ENCODE peak calls at places on chromosomes 3 and 15, in eight cellular contexts. H is body of pancreas, G is heart left ventricle, D is IMR-90, J is sigmoid colon, N is transverse colon, C is A549, L is ovary. K is an unnamed sample.

GRCh38 chr3:4271834-4272233 is 31.3 kb upstream of the SETMAR start:
- DNase-seq in C (peak), L (no peak), N (no peak), H (no peak), G (no peak), D (peak), J (no peak), K (no peak)

GRCh38 chr15:96014939-96015338 is 315.6 kb upstream of the NR2F2 start:
- DNase-seq in J (no peak), C (no peak), D (no peak), L (no peak), G (no peak), H (no peak), N (no peak), K (no peak)

GRCh38 chr15:63880744-63881143 is 47.0 kb upstream of the HERC1 start:
- DNase-seq in D (peak), J (no peak), C (no peak), N (no peak), L (no peak), G (no peak), H (no peak), K (no peak)

GRCh38 chr15:68565701-68566100 is 13.1 kb upstream of the CORO2B start:
- DNase-seq in H (no peak), J (peak), G (no peak), C (no peak), D (no peak), N (no peak), L (peak), K (no peak)

GRCh38 chr3:38479431-38480092 is 16.6 kb upstream of the EXOG start:
- DNase-seq in J (peak), C (peak), G (peak), N (peak), D (peak), L (peak), H (peak), K (no peak)

GRCh38 chr3:168624892-168625291 is 529.2 kb upstream of the GOLIM4 start:
- DNase-seq in D (no peak), G (no peak), H (no peak), J (no peak), L (no peak), N (no peak), C (no peak), K (no peak)

GRCh38 chr3:4337147-4337546 is 34.0 kb downstream of the SETMAR start:
- DNase-seq in G (no peak), J (no peak), N (no peak), L (no peak), C (no peak), H (no peak), D (no peak), K (no peak)

GRCh38 chr3:196440041-196440537 is 7.9 kb upstream of the UBXN7 start:
- DNase-seq in C (no peak), L (no peak), J (no peak), G (no peak), D (peak), H (no peak), N (no peak), K (no peak)

GRCh38 chr3:107904536-107905066 is 186.2 kb downstream of the CD47 start:
- DNase-seq in G (no peak), D (no peak), L (peak), N (no peak), C (no peak), J (no peak), H (no peak), K (no peak)

GRCh38 chr3:195522254-195523023 is 20.7 kb downstream of the PPP1R2 start:
- DNase-seq in G (no peak), C (peak), N (no peak), H (no peak), D (peak), L (no peak), J (no peak), K (no peak)

GRCh38 chr3:27686642-27687041 is 35.5 kb downstream of the EOMES start:
- DNase-seq in J (no peak), N (no peak), G (no peak), D (peak), L (no peak), H (no peak), C (no peak), K (no peak)

GRCh38 chr3:90055721-90056120 is 948.3 kb downstream of the EPHA3 start:
- DNase-seq in L (no peak), H (no peak), N (no peak), G (no peak), C (no peak), J (no peak), D (peak), K (no peak)

GRCh38 chr15:31857194-31857593 is 173.1 kb upstream of the CHRNA7 start:
- DNase-seq in H (no peak), N (no peak), D (no peak), C (no peak), L (no peak), G (no peak), J (no peak), K (no peak)

GRCh38 chr3:116512281-116512680 is 67.0 kb upstream of the LSAMP start:
- DNase-seq in C (no peak), N (no peak), L (no peak), D (no peak), G (no peak), J (no peak), H (no peak), K (no peak)

GRCh38 chr15:101657968-101658784 is 6.0 kb upstream of the TM2D3 start:
- DNase-seq in D (no peak), N (peak), G (peak), H (peak), J (no peak), C (no peak), L (no peak), K (no peak)

GRCh38 chr15:91572110-91572509 is 281.4 kb upstream of the SLCO3A1 start:
- DNase-seq in D (peak), N (no peak), J (no peak), L (no peak), H (no peak), C (peak), G (no peak), K (no peak)

GRCh38 chr15:35936284-35936683 is 390.3 kb upstream of the DPH6 start:
- DNase-seq in G (no peak), J (no peak), D (no peak), C (no peak), L (no peak), H (no peak), N (no peak), K (no peak)

GRCh38 chr3:72961766-72962165 is 34.8 kb upstream of the PPP4R2 start:
- DNase-seq in G (no peak), L (no peak), J (no peak), H (no peak), C (no peak), N (no peak), D (no peak), K (no peak)

GRCh38 chr15:97902140-97902780 is 58.2 kb upstream of the ARRDC4 start:
- DNase-seq in C (no peak), J (no peak), H (no peak), L (no peak), N (no peak), G (no peak), D (peak), K (no peak)

GRCh38 chr15:84823580-84823878 is 6.4 kb downstream of the ALPK3 start:
- DNase-seq in L (no peak), N (no peak), J (no peak), H (no peak), G (no peak), C (no peak), D (no peak), K (no peak)

GRCh38 chr3:45978348-45978747 is 17.3 kb downstream of the FYCO1 start:
- DNase-seq in D (no peak), N (peak), J (no peak), G (no peak), H (peak), C (no peak), L (no peak), K (no peak)

GRCh38 chr15:70284438-70285214 is 186.9 kb upstream of the TLE3 start:
- DNase-seq in C (no peak), G (peak), D (no peak), J (no peak), N (no peak), L (no peak), H (peak), K (no peak)

GRCh38 chr15:59699810-59700431 is 10.8 kb upstream of the BNIP2 start:
- DNase-seq in H (no peak), N (no peak), G (no peak), J (no peak), L (no peak), C (peak), D (peak), K (no peak)

GRCh38 chr3:30646961-30647752 is 40.8 kb downstream of the TGFBR2 start:
- DNase-seq in G (no peak), J (no peak), C (no peak), H (no peak), L (no peak), D (no peak), N (no peak), K (no peak)

GRCh38 chr3:30650348-30650995 is 44.1 kb downstream of the TGFBR2 start:
- DNase-seq in C (no peak), G (no peak), L (no peak), H (no peak), N (no peak), D (no peak), J (no peak), K (no peak)

GRCh38 chr3:30646181-30646876 is 39.9 kb downstream of the TGFBR2 start:
- DNase-seq in J (no peak), L (no peak), N (no peak), D (no peak), G (no peak), C (no peak), H (no peak), K (no peak)

GRCh38 chr3:30649572-30650310 is 43.3 kb downstream of the TGFBR2 start:
- DNase-seq in C (no peak), H (no peak), N (no peak), G (no peak), L (no peak), D (peak), J (no peak), K (no peak)

GRCh38 chr3:30648670-30649357 is 42.4 kb downstream of the TGFBR2 start:
- DNase-seq in G (no peak), C (no peak), N (no peak), D (no peak), J (no peak), H (no peak), L (no peak), K (no peak)
- H3K27ac ChIP-seq in G (peak), C (no peak), N (peak), D (peak), J (peak), H (peak), L (no peak), K (peak)

GRCh38 chr3:128464188-128464587 is 2.5 kb downstream of the DNAJB8 start:
- DNase-seq in H (no peak), D (no peak), C (no peak), G (no peak), N (no peak), J (no peak), L (no peak), K (no peak)
- TF ChIP-seq CTCF in H (no peak), D (no peak), C (no peak), G (peak), N (no peak), J (no peak), L (no peak), K (no peak)

DNA sequence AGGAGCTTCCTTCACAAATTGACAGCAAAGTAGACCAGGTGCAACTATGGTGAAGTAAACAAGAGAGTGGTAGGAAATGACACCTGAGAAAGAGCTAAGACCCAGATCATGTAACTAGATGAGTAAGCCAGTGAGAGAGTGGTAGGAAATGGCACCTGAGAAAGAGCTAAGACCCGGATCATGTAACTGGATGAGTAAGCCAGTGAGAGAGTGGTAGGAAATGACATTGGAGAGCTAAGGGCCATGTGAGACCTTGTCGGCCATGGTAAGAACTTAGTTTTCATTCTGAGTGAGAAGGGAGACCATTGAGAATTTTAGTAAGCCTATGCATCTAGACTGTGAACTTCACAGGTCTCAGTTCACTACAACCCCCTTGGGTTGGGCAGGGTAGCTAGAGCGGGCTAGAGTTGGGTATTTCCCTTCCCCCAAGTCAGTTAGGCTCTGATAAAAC is 5.4 kb upstream of the SENP7 start:
- DNase-seq in H (no peak), L (no peak), J (no peak), G (no peak), N (no peak), D (peak), C (peak), K (no peak)
- TF ChIP-seq POLR2A in H (no peak), L (no peak), J (no peak), G (no peak), N (no peak), D (no peak), C (no peak), K (no peak)

GRCh38 chr15:52559583-52559982 is 9.2 kb downstream of the ARPP19 start:
- DNase-seq in H (no peak), C (no peak), J (no peak), G (no peak), N (no peak), L (no peak), D (peak), K (no peak)
- H3K27ac ChIP-seq in H (no peak), C (no peak), J (no peak), G (no peak), N (no peak), L (no peak), D (no peak), K (no peak)

GRCh38 chr3:88640581-88640980 is 466.8 kb upstream of the EPHA3 start:
- DNase-seq in N (no peak), C (no peak), G (no peak), L (no peak), J (no peak), D (no peak), H (no peak), K (no peak)

GRCh38 chr3:88641033-88641604 is 466.3 kb upstream of the EPHA3 start:
- DNase-seq in N (no peak), L (no peak), H (no peak), C (no peak), J (no peak), D (no peak), G (no peak), K (no peak)
- TF ChIP-seq CTCF in N (no peak), L (no peak), H (no peak), C (no peak), J (no peak), D (no peak), G (no peak), K (no peak)

DNA sequence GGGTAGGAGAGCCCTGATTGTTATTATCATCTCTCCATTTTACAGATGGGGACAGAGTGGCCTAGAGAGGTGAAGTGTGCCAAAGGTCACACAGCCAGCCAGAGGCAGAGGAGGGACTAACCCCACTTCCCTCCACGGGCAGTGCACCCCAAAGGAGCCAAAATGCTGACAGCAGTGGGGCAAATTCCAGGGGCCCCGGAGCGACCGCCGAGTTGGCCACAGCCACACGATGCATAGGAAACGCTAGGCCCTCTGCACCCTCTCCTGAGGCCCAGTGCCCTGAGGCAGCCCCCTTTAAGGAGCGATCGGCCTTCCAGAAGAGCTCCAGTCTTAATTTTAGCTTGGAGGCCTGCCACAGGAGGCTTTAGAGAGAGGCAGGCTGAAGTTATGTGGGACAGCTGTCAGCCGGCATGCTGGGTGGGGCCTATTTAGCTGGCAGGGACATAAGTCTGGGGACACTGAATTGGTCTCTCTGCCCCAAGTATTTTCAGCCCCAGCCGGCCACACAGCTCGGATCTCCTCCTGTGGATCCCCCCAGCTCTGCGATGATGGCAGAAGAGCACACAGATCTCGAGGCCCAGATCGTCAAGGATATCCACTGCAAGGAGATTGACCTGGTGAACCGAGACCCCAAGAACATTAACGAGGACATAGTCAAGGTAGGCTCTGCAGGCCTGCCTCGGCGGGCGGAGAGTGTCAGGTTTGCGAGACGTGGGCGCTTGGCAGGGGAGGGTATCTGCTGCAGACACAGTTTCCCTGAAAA is at the start of gene CAV3:
- DNase-seq in G (peak), L (no peak), N (no peak), J (no peak), D (no peak), H (no peak), C (no peak), K (no peak)
- TF ChIP-seq POLR2A in G (no peak), L (no peak), N (no peak), J (no peak), D (no peak), H (no peak), C (no peak), K (no peak)

GRCh38 chr3:170360476-170360875 is 3.0 kb downstream of the SKIL start:
- DNase-seq in H (no peak), D (peak), C (peak), G (no peak), N (no peak), J (no peak), L (no peak), K (no peak)

GRCh38 chr3:170360916-170361315 is 3.4 kb downstream of the SKIL start:
- DNase-seq in J (no peak), D (peak), H (no peak), G (no peak), N (no peak), L (no peak), C (peak), K (no peak)

GRCh38 chr3:170357176-170357919 is at the start of gene SKIL:
- DNase-seq in J (peak), G (peak), L (peak), N (peak), C (peak), H (peak), D (peak), K (peak)

GRCh38 chr3:170357920-170358854 is 672 bp downstream of the SKIL start:
- DNase-seq in H (peak), N (peak), C (peak), G (peak), J (peak), D (peak), L (peak), K (peak)

GRCh38 chr3:170359178-170359704 is 1.7 kb downstream of the SKIL start:
- DNase-seq in H (no peak), N (no peak), C (no peak), J (no peak), L (no peak), G (no peak), D (no peak), K (no peak)
- H3K27ac ChIP-seq in H (no peak), N (peak), C (peak), J (peak), L (peak), G (peak), D (peak), K (no peak)

GRCh38 chr3:41578798-41579197 is 379.5 kb downstream of the CTNNB1 start:
- DNase-seq in C (no peak), L (no peak), H (no peak), D (no peak), G (no peak), N (no peak), J (no peak), K (no peak)

GRCh38 chr3:41572092-41572491 is 372.8 kb downstream of the CTNNB1 start:
- DNase-seq in D (no peak), C (no peak), N (no peak), L (no peak), J (no peak), G (no peak), H (no peak), K (no peak)

GRCh38 chr3:41573591-41573990 is 374.3 kb downstream of the CTNNB1 start:
- DNase-seq in G (no peak), H (no peak), J (no peak), N (no peak), L (no peak), D (no peak), C (no peak), K (no peak)

GRCh38 chr3:41575754-41576153 is 376.4 kb downstream of the CTNNB1 start:
- DNase-seq in D (no peak), J (no peak), H (no peak), L (no peak), G (peak), N (no peak), C (no peak), K (no peak)

DNA sequence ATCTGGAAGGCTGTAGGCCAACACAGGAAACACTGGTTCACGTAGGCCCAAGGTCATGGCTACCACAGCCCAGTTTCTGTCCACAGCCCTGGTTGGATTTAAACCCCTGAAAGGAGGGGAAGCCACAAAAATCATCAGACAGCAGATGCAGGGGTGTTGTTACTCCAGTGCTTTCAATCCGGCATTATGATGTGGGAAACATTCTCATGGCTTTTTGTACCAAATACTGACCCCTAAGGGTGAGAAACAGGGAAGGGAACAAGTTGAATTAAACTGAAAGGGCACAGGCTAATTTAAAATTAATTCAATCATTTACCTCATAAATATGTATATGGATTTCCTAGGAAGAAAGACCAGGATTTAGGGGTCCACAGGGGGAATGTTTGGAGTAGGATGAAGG is 375.6 kb downstream of the CTNNB1 start:
- DNase-seq in D (no peak), C (no peak), G (no peak), J (no peak), H (no peak), L (no peak), N (no peak), K (no peak)
- TF ChIP-seq CTCF in D (no peak), C (no peak), G (no peak), J (no peak), H (peak), L (no peak), N (no peak), K (no peak)

GRCh38 chr3:15297592-15298350 is 34.6 kb downstream of the SH3BP5 start:
- DNase-seq in H (no peak), C (no peak), L (no peak), D (no peak), G (no peak), J (peak), N (no peak), K (no peak)

GRCh38 chr3:15298504-15298903 is 33.9 kb downstream of the SH3BP5 start:
- DNase-seq in D (no peak), L (no peak), N (no peak), G (no peak), H (no peak), J (no peak), C (no peak), K (no peak)

GRCh38 chr3:15300318-15301078 is 31.9 kb downstream of the SH3BP5 start:
- DNase-seq in N (no peak), L (no peak), C (peak), G (no peak), D (peak), J (peak), H (no peak), K (no peak)

GRCh38 chr3:15301761-15302160 is 30.6 kb downstream of the SH3BP5 start:
- DNase-seq in H (no peak), L (no peak), G (no peak), N (no peak), J (peak), D (no peak), C (no peak), K (no peak)

GRCh38 chr3:15299036-15299435 is 33.4 kb downstream of the SH3BP5 start:
- DNase-seq in C (no peak), D (no peak), L (no peak), H (peak), N (no peak), J (peak), G (no peak), K (no peak)
- TF ChIP-seq POLR2A in C (no peak), D (no peak), L (no peak), H (no peak), N (no peak), J (no peak), G (no peak), K (no peak)

GRCh38 chr3:179067291-179067690 is 4.3 kb downstream of the ZMAT3 start:
- DNase-seq in N (no peak), D (no peak), G (no peak), J (no peak), C (no peak), H (no peak), L (no peak), K (no peak)
- H3K27ac ChIP-seq in N (no peak), D (no peak), G (no peak), J (no peak), C (no peak), H (no peak), L (no peak), K (no peak)

K was measured in vagina.